ENCODE peak calls at places on chromosomes 3 and 15, in five cellular contexts. One of them, this sample, is unnamed.
A peak's percentile ranks its signal among the peaks of the same experiment; 100 is the strongest.

GRCh38 chr3:125302932-125303331 is 72.2 kb downstream of the ZNF148 start:
- DNase-seq in AG09319: no peak
- DNase-seq in central memory CD4-positive, alpha-beta T cell: no peak
- DNase-seq in SK-N-SH: no peak
- DNase-seq in GM23248: no peak
- DNase-seq in this sample: no peak

GRCh38 chr15:72585659-72586058 is 68.8 kb upstream of the GOLGA6B start:
- DNase-seq in central memory CD4-positive, alpha-beta T cell: no peak
- DNase-seq in GM23248: peak; percentile 44
- DNase-seq in AG09319: no peak
- DNase-seq in SK-N-SH: no peak
- DNase-seq in this sample: no peak

GRCh38 chr3:59575113-59576001 is 525.5 kb upstream of the CFAP20DC start:
- DNase-seq in central memory CD4-positive, alpha-beta T cell: peak; percentile 71
- DNase-seq in GM23248: peak; percentile 76
- DNase-seq in AG09319: peak; percentile 39
- DNase-seq in SK-N-SH: peak; percentile 73
- DNase-seq in this sample: peak; percentile 91

GRCh38 chr3:132394334-132394733 is 23.0 kb upstream of the DNAJC13 start:
- DNase-seq in GM23248: peak; percentile 34
- DNase-seq in central memory CD4-positive, alpha-beta T cell: no peak
- DNase-seq in SK-N-SH: peak; percentile 56
- DNase-seq in AG09319: peak; percentile 65
- DNase-seq in this sample: no peak

GRCh38 chr15:78340243-78341056 is at the start of gene CRABP1:
- DNase-seq in GM23248: no peak
- DNase-seq in central memory CD4-positive, alpha-beta T cell: no peak
- DNase-seq in AG09319: no peak
- DNase-seq in SK-N-SH: peak; percentile 80
- DNase-seq in this sample: peak; percentile 56

GRCh38 chr3:1766384-1766783 is 332.3 kb upstream of the CNTN4 start:
- DNase-seq in SK-N-SH: no peak
- DNase-seq in AG09319: no peak
- DNase-seq in central memory CD4-positive, alpha-beta T cell: no peak
- DNase-seq in GM23248: no peak
- DNase-seq in this sample: no peak

GRCh38 chr3:184250167-184250828 is 826 bp downstream of the EEF1AKMT4 start:
- DNase-seq in SK-N-SH: peak; percentile 85
- DNase-seq in GM23248: peak; percentile 86
- DNase-seq in central memory CD4-positive, alpha-beta T cell: peak; percentile 83
- DNase-seq in AG09319: peak; percentile 54
- DNase-seq in this sample: peak; percentile 89

GRCh38 chr3:16468114-16469098 is 45.1 kb downstream of the RFTN1 start:
- DNase-seq in GM23248: no peak
- DNase-seq in AG09319: no peak
- DNase-seq in central memory CD4-positive, alpha-beta T cell: peak; percentile 55
- DNase-seq in SK-N-SH: peak; percentile 61
- DNase-seq in this sample: no peak

GRCh38 chr15:90201150-90201943 is at the start of gene SEMA4B:
- DNase-seq in GM23248: peak; percentile 77
- DNase-seq in central memory CD4-positive, alpha-beta T cell: peak; percentile 70
- DNase-seq in AG09319: no peak
- DNase-seq in SK-N-SH: peak; percentile 95
- DNase-seq in this sample: peak; percentile 92

GRCh38 chr3:79257811-79258210 is 510.0 kb downstream of the ROBO1 start:
- DNase-seq in central memory CD4-positive, alpha-beta T cell: no peak
- DNase-seq in GM23248: peak; percentile 40
- DNase-seq in SK-N-SH: no peak
- DNase-seq in AG09319: no peak
- DNase-seq in this sample: no peak

GRCh38 chr3:85054579-85054978 is 95.8 kb downstream of the CADM2 start:
- DNase-seq in GM23248: no peak
- DNase-seq in AG09319: no peak
- DNase-seq in SK-N-SH: no peak
- DNase-seq in central memory CD4-positive, alpha-beta T cell: no peak
- DNase-seq in this sample: no peak

GRCh38 chr15:43483306-43484128 is 9.4 kb downstream of the TP53BP1 start:
- DNase-seq in AG09319: no peak
- DNase-seq in SK-N-SH: peak; percentile 27
- DNase-seq in GM23248: peak; percentile 60
- DNase-seq in central memory CD4-positive, alpha-beta T cell: peak; percentile 26
- DNase-seq in this sample: no peak

GRCh38 chr3:101950510-101950909 is 101.2 kb downstream of the NFKBIZ start:
- DNase-seq in GM23248: peak; percentile 96
- DNase-seq in AG09319: peak; percentile 37
- DNase-seq in SK-N-SH: no peak
- DNase-seq in central memory CD4-positive, alpha-beta T cell: no peak
- DNase-seq in this sample: no peak

GRCh38 chr3:9754678-9755077 is 4.9 kb downstream of the OGG1 start:
- DNase-seq in GM23248: no peak
- DNase-seq in AG09319: no peak
- DNase-seq in SK-N-SH: no peak
- DNase-seq in central memory CD4-positive, alpha-beta T cell: no peak
- DNase-seq in this sample: no peak

GRCh38 chr3:15458212-15458780 is 30.9 kb downstream of the EAF1 start:
- DNase-seq in AG09319: no peak
- DNase-seq in GM23248: no peak
- DNase-seq in SK-N-SH: no peak
- DNase-seq in central memory CD4-positive, alpha-beta T cell: no peak
- DNase-seq in this sample: no peak

GRCh38 chr15:42919308-42919707 is 1.3 kb downstream of the TTBK2 start:
- DNase-seq in AG09319: no peak
- DNase-seq in SK-N-SH: peak; percentile 17
- DNase-seq in central memory CD4-positive, alpha-beta T cell: no peak
- DNase-seq in GM23248: peak; percentile 45
- DNase-seq in this sample: no peak

This sample was measured in kidney.